ENCODE peak calls at places on chromosomes 11 and 22, in four cellular contexts. O is Calu3; B is stimulated activated CD4-positive, alpha-beta T cell treated with anti-CD3 and anti-CD28 coated beads, Interleukin-2, amount 100 ng/mL, for 24 hours; T is right cardiac atrium. X is an unnamed sample.

GRCh38 chr11:45590743-45591142 is 74.7 kb downstream of the CHST1 start:
- DNase-seq in B (no peak), O (peak), T (peak), X (no peak)

GRCh38 chr11:2892215-2893020 is 6.8 kb upstream of the CDKN1C start:
- DNase-seq in T (peak), O (peak), B (peak), X (no peak)

GRCh38 chr11:25319068-25319467 is 822.2 kb downstream of the LUZP2 start:
- DNase-seq in O (no peak), B (no peak), T (no peak), X (no peak)

GRCh38 chr11:14065153-14065552 is 102.6 kb downstream of the SPON1 start:
- DNase-seq in O (no peak), B (no peak), T (peak), X (no peak)

GRCh38 chr11:35145249-35145648 is 6.3 kb downstream of the CD44 start:
- DNase-seq in B (peak), T (no peak), O (peak), X (peak)

GRCh38 chr11:128365044-128365443 is 222.3 kb downstream of the ETS1 start:
- DNase-seq in T (no peak), O (no peak), B (no peak), X (peak)

GRCh38 chr11:8219257-8220021 is 44.2 kb downstream of the LMO1 start:
- DNase-seq in B (no peak), O (peak), T (peak), X (peak)

GRCh38 chr11:69253028-69253427 is 40.9 kb upstream of the MYEOV start:
- DNase-seq in O (peak), T (no peak), B (no peak), X (no peak)

GRCh38 chr11:74008373-74009229 is at the start of gene UCP3:
- DNase-seq in B (no peak), O (no peak), T (no peak), X (peak)

GRCh38 chr11:5815534-5815933 is 6.8 kb downstream of the OR52N2 start:
- DNase-seq in T (no peak), B (no peak), O (no peak), X (no peak)

GRCh38 chr11:67400942-67401494 is 640 bp downstream of the PPP1CA start:
- DNase-seq in O (no peak), B (no peak), T (no peak), X (no peak)

GRCh38 chr22:39565414-39565944 is 5.1 kb upstream of the CACNA1I start:
- DNase-seq in T (no peak), O (no peak), B (no peak), X (no peak)

GRCh38 chr11:101470881-101471535 is 112.8 kb downstream of the TRPC6 start:
- DNase-seq in B (no peak), T (no peak), O (no peak), X (no peak)

GRCh38 chr22:47795477-47796127 is 1033.2 kb downstream of the TBC1D22A start:
- DNase-seq in O (no peak), T (no peak), B (no peak), X (no peak)

GRCh38 chr11:44633641-44634040 is 68.2 kb downstream of the CD82 start:
- DNase-seq in B (no peak), T (no peak), O (no peak), X (no peak)

GRCh38 chr11:120259241-120259640 is 19.3 kb downstream of the POU2F3 start:
- DNase-seq in T (no peak), B (no peak), O (no peak), X (no peak)

GRCh38 chr11:43358670-43359431 is at the start of gene TTC17:
- DNase-seq in T (peak), B (peak), O (peak), X (peak)

GRCh38 chr11:86988351-86988881 is 33.2 kb upstream of the FZD4 start:
- DNase-seq in T (no peak), O (no peak), B (no peak), X (no peak)

GRCh38 chr11:19607656-19608360 is 104.8 kb upstream of the NAV2 start:
- DNase-seq in T (no peak), O (no peak), B (no peak), X (no peak)